ENCODE peak calls at places on chromosomes 5 and 9, in nine cellular contexts. One of them, this sample, is unnamed.
A peak's percentile ranks its signal among the peaks of the same experiment; 100 is the strongest.

GRCh38 chr5:17042041-17042440 is 106.0 kb upstream of the MYO10 start:
- DNase-seq in BJ: no peak
- DNase-seq in IMR-90: no peak
- DNase-seq in stimulated activated CD8-positive, alpha-beta memory T cell treated with anti-CD3 and anti-CD28 coated beads, Interleukin-2, amount 100 ng/mL, for 48 hours: no peak
- DNase-seq in T-helper 2 cell: no peak
- DNase-seq in fibroblast of lung: no peak
- DNase-seq in fibroblast of the conjunctiva: no peak
- DNase-seq in NCI-H460: no peak
- DNase-seq in posterior vena cava: no peak
- DNase-seq in this sample: no peak

GRCh38 chr5:138339086-138339456 is 1.0 kb downstream of the FAM53C start:
- DNase-seq in fibroblast of the conjunctiva: no peak
- DNase-seq in NCI-H460: no peak
- DNase-seq in T-helper 2 cell: no peak
- DNase-seq in posterior vena cava: no peak
- DNase-seq in stimulated activated CD8-positive, alpha-beta memory T cell treated with anti-CD3 and anti-CD28 coated beads, Interleukin-2, amount 100 ng/mL, for 48 hours: no peak
- DNase-seq in BJ: no peak
- DNase-seq in IMR-90: no peak
- DNase-seq in fibroblast of lung: peak; percentile 39
- DNase-seq in this sample: no peak

GRCh38 chr9:133113928-133114351 is 7.1 kb downstream of the RALGDS start:
- DNase-seq in fibroblast of the conjunctiva: no peak
- DNase-seq in posterior vena cava: peak; percentile 81
- DNase-seq in stimulated activated CD8-positive, alpha-beta memory T cell treated with anti-CD3 and anti-CD28 coated beads, Interleukin-2, amount 100 ng/mL, for 48 hours: no peak
- DNase-seq in NCI-H460: no peak
- DNase-seq in BJ: no peak
- DNase-seq in IMR-90: peak; percentile 5
- DNase-seq in fibroblast of lung: no peak
- DNase-seq in T-helper 2 cell: no peak
- DNase-seq in this sample: no peak

GRCh38 chr9:131720330-131720729 is 19.5 kb downstream of the RAPGEF1 start:
- DNase-seq in BJ: no peak
- DNase-seq in NCI-H460: no peak
- DNase-seq in posterior vena cava: no peak
- DNase-seq in stimulated activated CD8-positive, alpha-beta memory T cell treated with anti-CD3 and anti-CD28 coated beads, Interleukin-2, amount 100 ng/mL, for 48 hours: no peak
- DNase-seq in T-helper 2 cell: no peak
- DNase-seq in IMR-90: no peak
- DNase-seq in fibroblast of lung: no peak
- DNase-seq in fibroblast of the conjunctiva: no peak
- DNase-seq in this sample: no peak

GRCh38 chr5:137248476-137248970 is 250.6 kb downstream of the SPOCK1 start:
- DNase-seq in NCI-H460: no peak
- DNase-seq in BJ: no peak
- DNase-seq in fibroblast of lung: no peak
- DNase-seq in T-helper 2 cell: no peak
- DNase-seq in fibroblast of the conjunctiva: no peak
- DNase-seq in IMR-90: no peak
- DNase-seq in stimulated activated CD8-positive, alpha-beta memory T cell treated with anti-CD3 and anti-CD28 coated beads, Interleukin-2, amount 100 ng/mL, for 48 hours: no peak
- DNase-seq in posterior vena cava: no peak
- DNase-seq in this sample: no peak

GRCh38 chr5:134411546-134412266 is at the start of gene CDKN2AIPNL:
- DNase-seq in IMR-90: peak; percentile 80
- DNase-seq in BJ: peak; percentile 15
- DNase-seq in posterior vena cava: peak; percentile 98
- DNase-seq in stimulated activated CD8-positive, alpha-beta memory T cell treated with anti-CD3 and anti-CD28 coated beads, Interleukin-2, amount 100 ng/mL, for 48 hours: peak; percentile 86
- DNase-seq in T-helper 2 cell: peak; percentile 86
- DNase-seq in fibroblast of the conjunctiva: peak; percentile 67
- DNase-seq in NCI-H460: peak; percentile 87
- DNase-seq in fibroblast of lung: peak; percentile 88
- DNase-seq in this sample: peak; percentile 85

GRCh38 chr9:136525841-136526499 is 19.9 kb downstream of the NOTCH1 start:
- DNase-seq in T-helper 2 cell: no peak
- DNase-seq in posterior vena cava: no peak
- DNase-seq in BJ: no peak
- DNase-seq in IMR-90: no peak
- DNase-seq in fibroblast of the conjunctiva: no peak
- DNase-seq in stimulated activated CD8-positive, alpha-beta memory T cell treated with anti-CD3 and anti-CD28 coated beads, Interleukin-2, amount 100 ng/mL, for 48 hours: no peak
- DNase-seq in NCI-H460: no peak
- DNase-seq in fibroblast of lung: no peak
- DNase-seq in this sample: no peak

GRCh38 chr5:8934455-8934854 is 611.4 kb downstream of the SEMA5A start:
- DNase-seq in stimulated activated CD8-positive, alpha-beta memory T cell treated with anti-CD3 and anti-CD28 coated beads, Interleukin-2, amount 100 ng/mL, for 48 hours: no peak
- DNase-seq in fibroblast of the conjunctiva: no peak
- DNase-seq in fibroblast of lung: no peak
- DNase-seq in T-helper 2 cell: no peak
- DNase-seq in posterior vena cava: no peak
- DNase-seq in IMR-90: no peak
- DNase-seq in NCI-H460: no peak
- DNase-seq in BJ: no peak
- DNase-seq in this sample: no peak

GRCh38 chr9:130499804-130500263 is 55.1 kb downstream of the ASS1 start:
- DNase-seq in NCI-H460: no peak
- DNase-seq in posterior vena cava: no peak
- DNase-seq in stimulated activated CD8-positive, alpha-beta memory T cell treated with anti-CD3 and anti-CD28 coated beads, Interleukin-2, amount 100 ng/mL, for 48 hours: no peak
- DNase-seq in IMR-90: no peak
- DNase-seq in fibroblast of lung: no peak
- DNase-seq in fibroblast of the conjunctiva: no peak
- DNase-seq in T-helper 2 cell: no peak
- DNase-seq in BJ: no peak
- DNase-seq in this sample: no peak

GRCh38 chr5:131209506-131210191 is 38.9 kb downstream of the LYRM7 start:
- DNase-seq in fibroblast of lung: no peak
- DNase-seq in fibroblast of the conjunctiva: no peak
- DNase-seq in posterior vena cava: no peak
- DNase-seq in BJ: no peak
- DNase-seq in stimulated activated CD8-positive, alpha-beta memory T cell treated with anti-CD3 and anti-CD28 coated beads, Interleukin-2, amount 100 ng/mL, for 48 hours: peak; percentile 8
- DNase-seq in T-helper 2 cell: peak; percentile 1
- DNase-seq in IMR-90: no peak
- DNase-seq in NCI-H460: no peak
- DNase-seq in this sample: peak; percentile 57

GRCh38 chr5:163759000-163759730 is 253.7 kb downstream of the MAT2B start:
- DNase-seq in NCI-H460: no peak
- DNase-seq in BJ: no peak
- DNase-seq in posterior vena cava: no peak
- DNase-seq in fibroblast of the conjunctiva: no peak
- DNase-seq in IMR-90: no peak
- DNase-seq in T-helper 2 cell: no peak
- DNase-seq in fibroblast of lung: no peak
- DNase-seq in stimulated activated CD8-positive, alpha-beta memory T cell treated with anti-CD3 and anti-CD28 coated beads, Interleukin-2, amount 100 ng/mL, for 48 hours: no peak
- DNase-seq in this sample: no peak

GRCh38 chr9:76419782-76420380 is 25.7 kb upstream of the RFK start:
- DNase-seq in stimulated activated CD8-positive, alpha-beta memory T cell treated with anti-CD3 and anti-CD28 coated beads, Interleukin-2, amount 100 ng/mL, for 48 hours: no peak
- DNase-seq in fibroblast of lung: no peak
- DNase-seq in BJ: no peak
- DNase-seq in posterior vena cava: no peak
- DNase-seq in NCI-H460: peak; percentile 47
- DNase-seq in T-helper 2 cell: no peak
- DNase-seq in fibroblast of the conjunctiva: no peak
- DNase-seq in IMR-90: no peak
- DNase-seq in this sample: no peak

GRCh38 chr5:81450940-81451339 is 57.0 kb upstream of the ACOT12 start:
- DNase-seq in BJ: no peak
- DNase-seq in posterior vena cava: no peak
- DNase-seq in stimulated activated CD8-positive, alpha-beta memory T cell treated with anti-CD3 and anti-CD28 coated beads, Interleukin-2, amount 100 ng/mL, for 48 hours: no peak
- DNase-seq in IMR-90: peak; percentile 16
- DNase-seq in NCI-H460: peak; percentile 82
- DNase-seq in fibroblast of lung: no peak
- DNase-seq in fibroblast of the conjunctiva: no peak
- DNase-seq in T-helper 2 cell: no peak
- DNase-seq in this sample: no peak

GRCh38 chr5:177966839-177967167 is 29.2 kb downstream of the PROP1 start:
- DNase-seq in fibroblast of lung: no peak
- DNase-seq in BJ: no peak
- DNase-seq in fibroblast of the conjunctiva: no peak
- DNase-seq in T-helper 2 cell: no peak
- DNase-seq in stimulated activated CD8-positive, alpha-beta memory T cell treated with anti-CD3 and anti-CD28 coated beads, Interleukin-2, amount 100 ng/mL, for 48 hours: no peak
- DNase-seq in NCI-H460: no peak
- DNase-seq in IMR-90: no peak
- DNase-seq in posterior vena cava: no peak
- DNase-seq in this sample: no peak